ENCODE peak calls at places on chromosome 5, in eight cellular contexts. One of them, this sample, is unnamed.

GRCh38 chr5:80034962-80035821 is at the start of gene THBS4:
- DNase-seq in kidney: no peak
- DNase-seq in Caco-2: no peak
- DNase-seq in colonic mucosa: no peak
- DNase-seq in heart right ventricle: peak; percentile 33
- DNase-seq in neural progenitor cell: peak; percentile 76
- DNase-seq in Peyer's patch: no peak
- DNase-seq in upper lobe of right lung: no peak
- DNase-seq in this sample: no peak

GRCh38 chr5:121021688-121022087 is 557.6 kb downstream of the PRR16 start:
- DNase-seq in upper lobe of right lung: no peak
- DNase-seq in Caco-2: no peak
- DNase-seq in kidney: no peak
- DNase-seq in Peyer's patch: no peak
- DNase-seq in neural progenitor cell: no peak
- DNase-seq in heart right ventricle: no peak
- DNase-seq in colonic mucosa: no peak
- DNase-seq in this sample: no peak

GRCh38 chr5:86376214-86376613 is 241.5 kb upstream of the COX7C start:
- DNase-seq in colonic mucosa: no peak
- DNase-seq in Caco-2: no peak
- DNase-seq in kidney: no peak
- DNase-seq in neural progenitor cell: no peak
- DNase-seq in heart right ventricle: no peak
- DNase-seq in Peyer's patch: no peak
- DNase-seq in upper lobe of right lung: no peak
- DNase-seq in this sample: no peak

GRCh38 chr5:81513982-81514381 is 120.0 kb upstream of the ACOT12 start:
- DNase-seq in Peyer's patch: no peak
- DNase-seq in colonic mucosa: no peak
- DNase-seq in heart right ventricle: no peak
- DNase-seq in kidney: no peak
- DNase-seq in Caco-2: no peak
- DNase-seq in upper lobe of right lung: no peak
- DNase-seq in neural progenitor cell: no peak
- DNase-seq in this sample: peak; percentile 46

GRCh38 chr5:173287086-173287485 is 41.1 kb downstream of the STC2 start:
- DNase-seq in upper lobe of right lung: no peak
- DNase-seq in neural progenitor cell: no peak
- DNase-seq in colonic mucosa: no peak
- DNase-seq in kidney: peak; percentile 48
- DNase-seq in Peyer's patch: no peak
- DNase-seq in Caco-2: no peak
- DNase-seq in heart right ventricle: no peak
- DNase-seq in this sample: no peak

GRCh38 chr5:119328753-119329602 is 26.8 kb upstream of the TNFAIP8 start:
- DNase-seq in upper lobe of right lung: no peak
- DNase-seq in heart right ventricle: no peak
- DNase-seq in kidney: no peak
- DNase-seq in colonic mucosa: no peak
- DNase-seq in Caco-2: no peak
- DNase-seq in neural progenitor cell: no peak
- DNase-seq in Peyer's patch: no peak
- DNase-seq in this sample: no peak

GRCh38 chr5:179732918-179733763 is 519 bp downstream of the MAML1 start:
- DNase-seq in kidney: peak; percentile 81
- DNase-seq in neural progenitor cell: peak; percentile 52
- DNase-seq in upper lobe of right lung: peak; percentile 69
- DNase-seq in heart right ventricle: peak; percentile 34
- DNase-seq in Caco-2: peak; percentile 55
- DNase-seq in colonic mucosa: peak; percentile 61
- DNase-seq in Peyer's patch: no peak
- DNase-seq in this sample: peak; percentile 68

GRCh38 chr5:156356238-156356637 is 29.3 kb downstream of the SGCD start:
- DNase-seq in Caco-2: no peak
- DNase-seq in upper lobe of right lung: no peak
- DNase-seq in colonic mucosa: no peak
- DNase-seq in kidney: no peak
- DNase-seq in Peyer's patch: no peak
- DNase-seq in heart right ventricle: no peak
- DNase-seq in neural progenitor cell: no peak
- DNase-seq in this sample: no peak

GRCh38 chr5:14342306-14342705 is 199.2 kb downstream of the TRIO start:
- DNase-seq in neural progenitor cell: no peak
- DNase-seq in heart right ventricle: no peak
- DNase-seq in upper lobe of right lung: no peak
- DNase-seq in Peyer's patch: no peak
- DNase-seq in Caco-2: no peak
- DNase-seq in colonic mucosa: no peak
- DNase-seq in kidney: no peak
- DNase-seq in this sample: peak; percentile 10

GRCh38 chr5:77486344-77486962 is 5.7 kb downstream of the WDR41 start:
- DNase-seq in upper lobe of right lung: no peak
- DNase-seq in Peyer's patch: no peak
- DNase-seq in colonic mucosa: no peak
- DNase-seq in Caco-2: no peak
- DNase-seq in neural progenitor cell: no peak
- DNase-seq in kidney: no peak
- DNase-seq in heart right ventricle: no peak
- DNase-seq in this sample: no peak

GRCh38 chr5:173486826-173487225 is 129.6 kb downstream of the BOD1 start:
- DNase-seq in kidney: no peak
- DNase-seq in heart right ventricle: no peak
- DNase-seq in neural progenitor cell: no peak
- DNase-seq in upper lobe of right lung: no peak
- DNase-seq in Peyer's patch: no peak
- DNase-seq in colonic mucosa: no peak
- DNase-seq in Caco-2: no peak
- DNase-seq in this sample: no peak

GRCh38 chr5:157025093-157025698 is 33.7 kb downstream of the HAVCR1 start:
- DNase-seq in kidney: no peak
- DNase-seq in Peyer's patch: no peak
- DNase-seq in Caco-2: no peak
- DNase-seq in neural progenitor cell: no peak
- DNase-seq in colonic mucosa: no peak
- DNase-seq in heart right ventricle: no peak
- DNase-seq in upper lobe of right lung: no peak
- DNase-seq in this sample: peak; percentile 45

GRCh38 chr5:99019812-99020697 is 91.2 kb upstream of the CHD1 start:
- DNase-seq in Peyer's patch: no peak
- DNase-seq in upper lobe of right lung: no peak
- DNase-seq in heart right ventricle: no peak
- DNase-seq in Caco-2: no peak
- DNase-seq in kidney: no peak
- DNase-seq in colonic mucosa: peak; percentile 31
- DNase-seq in neural progenitor cell: no peak
- DNase-seq in this sample: no peak
- H3K4me3 ChIP-seq in Peyer's patch: no peak overlapping the region
- H3K4me3 ChIP-seq in upper lobe of right lung: no peak overlapping the region
- H3K4me3 ChIP-seq in heart right ventricle: no peak overlapping the region
- H3K4me3 ChIP-seq in Caco-2: no peak overlapping the region
- H3K4me3 ChIP-seq in kidney: no peak overlapping the region
- H3K4me3 ChIP-seq in colonic mucosa: no peak overlapping the region
- H3K4me3 ChIP-seq in neural progenitor cell: no peak overlapping the region
- H3K4me3 ChIP-seq in this sample: no peak overlapping the region

GRCh38 chr5:72151646-72152045 is 44.4 kb downstream of the MAP1B start:
- DNase-seq in kidney: no peak
- DNase-seq in colonic mucosa: no peak
- DNase-seq in Caco-2: no peak
- DNase-seq in Peyer's patch: no peak
- DNase-seq in heart right ventricle: no peak
- DNase-seq in neural progenitor cell: no peak
- DNase-seq in upper lobe of right lung: no peak
- DNase-seq in this sample: no peak

GRCh38 chr5:72151169-72151568 is 43.9 kb downstream of the MAP1B start:
- DNase-seq in colonic mucosa: no peak
- DNase-seq in heart right ventricle: no peak
- DNase-seq in Peyer's patch: no peak
- DNase-seq in upper lobe of right lung: no peak
- DNase-seq in neural progenitor cell: no peak
- DNase-seq in Caco-2: no peak
- DNase-seq in kidney: no peak
- DNase-seq in this sample: no peak

GRCh38 chr5:72152506-72152905 is 45.2 kb downstream of the MAP1B start:
- DNase-seq in Peyer's patch: no peak
- DNase-seq in colonic mucosa: no peak
- DNase-seq in heart right ventricle: no peak
- DNase-seq in kidney: no peak
- DNase-seq in neural progenitor cell: no peak
- DNase-seq in upper lobe of right lung: no peak
- DNase-seq in Caco-2: no peak
- DNase-seq in this sample: no peak

GRCh38 chr5:72147601-72148000 is 40.3 kb downstream of the MAP1B start:
- DNase-seq in neural progenitor cell: no peak
- DNase-seq in Caco-2: no peak
- DNase-seq in colonic mucosa: no peak
- DNase-seq in kidney: no peak
- DNase-seq in upper lobe of right lung: no peak
- DNase-seq in heart right ventricle: no peak
- DNase-seq in Peyer's patch: no peak
- DNase-seq in this sample: no peak

DNA sequence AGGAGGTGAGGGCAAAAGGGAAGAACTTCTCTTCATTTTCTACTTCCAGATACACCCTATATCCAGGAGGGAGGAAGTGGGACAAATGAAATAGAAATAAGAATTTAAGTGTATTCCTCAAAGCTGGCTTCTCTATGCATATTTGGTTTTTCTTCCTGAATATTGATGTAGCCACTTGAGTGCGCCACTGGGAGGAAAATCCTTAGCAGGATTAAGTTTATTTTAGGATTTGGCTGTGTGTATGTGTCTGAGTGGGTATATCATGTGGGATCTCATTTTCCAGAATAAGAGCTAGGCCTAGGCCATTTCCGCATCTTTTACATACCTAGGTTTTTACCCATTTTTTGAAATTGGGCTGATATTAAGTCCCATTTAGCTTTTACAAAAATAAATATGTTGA is 42.5 kb downstream of the MAP1B start:
- DNase-seq in colonic mucosa: no peak
- DNase-seq in heart right ventricle: no peak
- DNase-seq in kidney: no peak
- DNase-seq in neural progenitor cell: no peak
- DNase-seq in Caco-2: no peak
- DNase-seq in upper lobe of right lung: no peak
- DNase-seq in Peyer's patch: no peak
- DNase-seq in this sample: no peak
- TF ChIP-seq CTCF in colonic mucosa: no peak
- TF ChIP-seq CTCF in heart right ventricle: no peak
- TF ChIP-seq CTCF in kidney: no peak
- TF ChIP-seq CTCF in neural progenitor cell: no peak
- TF ChIP-seq CTCF in Caco-2: no peak
- TF ChIP-seq CTCF in upper lobe of right lung: no peak
- TF ChIP-seq CTCF in Peyer's patch: peak; percentile 10
- TF ChIP-seq CTCF in this sample: no peak

GRCh38 chr5:60517094-60517694 is 182.8 kb downstream of the DEPDC1B start:
- DNase-seq in kidney: peak; percentile 63
- DNase-seq in upper lobe of right lung: no peak
- DNase-seq in Caco-2: no peak
- DNase-seq in heart right ventricle: no peak
- DNase-seq in colonic mucosa: no peak
- DNase-seq in neural progenitor cell: no peak
- DNase-seq in Peyer's patch: no peak
- DNase-seq in this sample: no peak
- H3K4me1 ChIP-seq in kidney: peaks cover 6% of the 10 kb centered on the region
- H3K4me1 ChIP-seq in upper lobe of right lung: peaks cover 8% of the 10 kb centered on the region
- H3K4me1 ChIP-seq in Caco-2: no peaks in the 10 kb centered on the region
- H3K4me1 ChIP-seq in heart right ventricle: peaks cover 40% of the 10 kb centered on the region
- H3K4me1 ChIP-seq in colonic mucosa: no peaks in the 10 kb centered on the region
- H3K4me1 ChIP-seq in neural progenitor cell: no peaks in the 10 kb centered on the region
- H3K4me1 ChIP-seq in Peyer's patch: no peaks in the 10 kb centered on the region
- H3K4me1 ChIP-seq in this sample: peaks cover 19% of the 10 kb centered on the region

GRCh38 chr5:35617060-35617434 is 616 bp upstream of the SPEF2 start:
- DNase-seq in Peyer's patch: no peak
- DNase-seq in upper lobe of right lung: no peak
- DNase-seq in neural progenitor cell: no peak
- DNase-seq in kidney: no peak
- DNase-seq in Caco-2: no peak
- DNase-seq in heart right ventricle: no peak
- DNase-seq in colonic mucosa: no peak
- DNase-seq in this sample: no peak
- H3K4me3 ChIP-seq in Peyer's patch: peak overlapping the region; percentile 87
- H3K4me3 ChIP-seq in upper lobe of right lung: peak overlapping the region; percentile 80
- H3K4me3 ChIP-seq in neural progenitor cell: peak overlapping the region; percentile 77
- H3K4me3 ChIP-seq in kidney: peak overlapping the region; percentile 93
- H3K4me3 ChIP-seq in Caco-2: no peak overlapping the region
- H3K4me3 ChIP-seq in heart right ventricle: peak overlapping the region; percentile 81
- H3K4me3 ChIP-seq in colonic mucosa: peak overlapping the region; percentile 77
- H3K4me3 ChIP-seq in this sample: no peak overlapping the region

GRCh38 chr5:35031276-35031675 is 16.5 kb downstream of the AGXT2 start:
- DNase-seq in neural progenitor cell: no peak
- DNase-seq in Caco-2: no peak
- DNase-seq in upper lobe of right lung: no peak
- DNase-seq in heart right ventricle: no peak
- DNase-seq in Peyer's patch: no peak
- DNase-seq in colonic mucosa: no peak
- DNase-seq in kidney: no peak
- DNase-seq in this sample: no peak

GRCh38 chr5:35026941-35027340 is 20.8 kb downstream of the AGXT2 start:
- DNase-seq in Caco-2: no peak
- DNase-seq in upper lobe of right lung: no peak
- DNase-seq in Peyer's patch: no peak
- DNase-seq in kidney: no peak
- DNase-seq in neural progenitor cell: no peak
- DNase-seq in heart right ventricle: no peak
- DNase-seq in colonic mucosa: no peak
- DNase-seq in this sample: no peak

GRCh38 chr5:35026280-35026840 is 21.4 kb downstream of the AGXT2 start:
- DNase-seq in heart right ventricle: no peak
- DNase-seq in kidney: no peak
- DNase-seq in neural progenitor cell: no peak
- DNase-seq in upper lobe of right lung: no peak
- DNase-seq in Caco-2: no peak
- DNase-seq in colonic mucosa: no peak
- DNase-seq in Peyer's patch: no peak
- DNase-seq in this sample: no peak

GRCh38 chr5:35029333-35029732 is 18.4 kb downstream of the AGXT2 start:
- DNase-seq in neural progenitor cell: no peak
- DNase-seq in heart right ventricle: no peak
- DNase-seq in Caco-2: no peak
- DNase-seq in upper lobe of right lung: no peak
- DNase-seq in kidney: no peak
- DNase-seq in Peyer's patch: no peak
- DNase-seq in colonic mucosa: no peak
- DNase-seq in this sample: no peak

DNA sequence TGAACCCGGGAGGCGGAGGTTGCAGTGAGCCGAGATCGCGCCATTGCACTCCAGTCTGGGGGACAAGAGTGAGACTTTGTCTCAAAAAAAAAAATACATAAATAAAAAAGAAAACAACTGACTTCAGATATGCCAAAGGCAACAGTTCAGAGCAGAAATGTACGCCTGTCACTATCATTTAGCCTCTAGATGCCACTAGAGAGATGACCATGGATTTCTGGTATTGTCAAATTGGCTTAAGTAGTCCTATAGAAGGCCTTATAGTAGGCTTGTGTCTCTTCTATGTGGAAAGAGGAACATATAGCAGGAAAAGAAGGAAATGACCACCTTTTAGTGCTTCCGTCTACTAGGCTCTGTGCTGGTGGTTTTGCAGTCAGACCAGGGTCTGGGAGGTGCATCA is 17.3 kb downstream of the AGXT2 start:
- DNase-seq in colonic mucosa: no peak
- DNase-seq in neural progenitor cell: no peak
- DNase-seq in Caco-2: no peak
- DNase-seq in kidney: no peak
- DNase-seq in Peyer's patch: no peak
- DNase-seq in upper lobe of right lung: no peak
- DNase-seq in heart right ventricle: no peak
- DNase-seq in this sample: no peak
- TF ChIP-seq CTCF in colonic mucosa: no peak
- TF ChIP-seq CTCF in neural progenitor cell: no peak
- TF ChIP-seq CTCF in Caco-2: no peak
- TF ChIP-seq CTCF in kidney: no peak
- TF ChIP-seq CTCF in Peyer's patch: peak; percentile 8
- TF ChIP-seq CTCF in upper lobe of right lung: no peak
- TF ChIP-seq CTCF in heart right ventricle: no peak
- TF ChIP-seq CTCF in this sample: no peak

This sample was measured in OCI-LY7.